ENCODE peak calls at places on chromosome 5, in ten cellular contexts. B is tibial nerve, G is testis, T is heart left ventricle, Q is transverse colon, J is H1, H is body of pancreas, E is IMR-90, I is sigmoid colon, W is stomach. F is an unnamed sample. For H3K4me1, the result is how much of the 10 kb centered on the place peaks cover.

GRCh38 chr5:19369048-19369447 is 619.0 kb downstream of the CDH18 start:
- DNase-seq in B (no peak), G (no peak), T (no peak), Q (no peak), J (no peak), H (no peak), E (no peak), I (no peak), W (no peak), F (no peak)

GRCh38 chr5:124888050-124888506 is 141.6 kb upstream of the ZNF608 start:
- DNase-seq in B (no peak), G (no peak), T (no peak), Q (no peak), J (no peak), H (peak), E (no peak), I (no peak), W (no peak), F (no peak)

GRCh38 chr5:112684737-112685136 is 52.9 kb upstream of the APC start:
- DNase-seq in B (no peak), G (no peak), T (peak), Q (no peak), J (no peak), H (no peak), E (peak), I (no peak), W (no peak), F (peak)

GRCh38 chr5:133293953-133294352 is 242.1 kb downstream of the HSPA4 start:
- DNase-seq in B (no peak), G (no peak), T (no peak), Q (no peak), J (no peak), H (no peak), E (no peak), I (no peak), W (no peak), F (no peak)

GRCh38 chr5:127038550-127038949 is 8.2 kb upstream of the MARCHF3 start:
- DNase-seq in B (no peak), G (no peak), T (no peak), Q (no peak), J (no peak), H (no peak), E (no peak), I (no peak), W (no peak), F (no peak)

GRCh38 chr5:102678267-102679058 is 76.6 kb upstream of the PAM start:
- DNase-seq in B (no peak), G (no peak), T (no peak), Q (no peak), J (no peak), H (no peak), E (peak), I (no peak), W (no peak), F (no peak)

GRCh38 chr5:39219433-39219832 is at the start of gene FYB1:
- DNase-seq in B (peak), G (no peak), T (peak), Q (no peak), J (no peak), H (peak), E (no peak), I (peak), W (no peak), F (no peak)

GRCh38 chr5:80799041-80799440 is 144.3 kb upstream of the DHFR start:
- DNase-seq in B (no peak), G (no peak), T (no peak), Q (no peak), J (no peak), H (no peak), E (no peak), I (no peak), W (no peak), F (no peak)

DNA sequence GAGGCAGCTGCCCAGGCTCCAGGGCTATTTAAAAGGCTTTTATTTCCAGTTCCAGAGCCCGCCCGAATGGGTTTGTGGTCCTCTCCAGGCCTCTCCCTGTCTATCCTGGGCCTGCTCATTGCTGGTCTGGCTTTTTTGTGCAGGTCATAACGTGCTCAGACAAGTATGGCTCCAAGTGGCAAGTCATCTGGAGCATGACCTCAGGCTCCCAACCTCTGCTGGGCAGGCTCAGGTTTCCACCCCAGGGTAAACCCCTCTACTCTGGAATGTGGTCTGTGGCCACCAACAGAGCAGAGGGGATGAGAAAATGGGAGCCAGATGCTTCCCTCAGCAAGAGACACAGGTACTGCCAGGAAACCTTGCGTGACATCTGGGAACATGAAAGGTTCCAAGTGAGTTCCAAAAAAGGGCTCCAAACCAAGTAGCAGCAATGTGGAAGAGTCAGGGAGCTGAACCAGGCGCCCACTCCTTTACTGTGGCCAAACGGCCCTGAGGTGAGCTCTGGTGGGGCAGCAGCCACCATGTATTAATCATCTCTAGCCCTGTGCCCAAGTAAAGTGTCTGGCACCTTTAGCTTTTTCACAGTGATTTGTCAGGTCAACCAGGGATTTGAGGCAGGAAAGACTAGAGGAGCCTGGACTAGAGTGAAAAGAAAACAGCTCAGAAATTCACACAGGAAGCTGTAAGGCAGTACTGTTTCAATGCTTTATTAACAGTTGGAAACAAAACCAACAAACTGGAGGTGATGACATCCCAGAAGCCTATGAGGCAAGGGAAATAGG is 25.6 kb downstream of the PCDHGC5 start:
- DNase-seq in B (peak), G (no peak), T (no peak), Q (no peak), J (peak), H (no peak), E (peak), I (no peak), W (no peak), F (no peak)
- TF ChIP-seq POLR2A in B (no peak), G (no peak), T (no peak), Q (no peak), J (peak), H (no peak), E (no peak), I (no peak), W (no peak), F (no peak)

DNA sequence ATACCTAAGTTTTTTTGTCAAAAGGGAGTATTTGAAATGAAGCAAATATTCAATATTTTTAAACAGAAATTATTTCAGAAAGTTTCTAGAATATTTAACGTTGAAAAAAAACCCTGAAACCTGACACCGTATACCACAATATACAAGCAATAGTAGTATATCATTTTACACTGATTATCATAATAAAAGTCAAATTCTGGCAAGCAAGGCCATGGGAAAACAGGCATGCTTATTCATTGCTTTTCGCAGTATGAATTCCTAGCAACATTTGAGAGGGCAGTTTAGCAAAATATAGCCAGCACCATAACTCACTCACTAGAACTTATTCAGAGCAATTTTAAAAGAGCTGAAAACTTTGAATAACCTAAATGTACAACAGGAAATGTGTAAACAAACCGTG is 46.1 kb downstream of the ERAP1 start:
- DNase-seq in B (no peak), G (no peak), T (no peak), Q (no peak), J (no peak), H (no peak), E (peak), I (no peak), W (no peak), F (no peak)
- H3K4me1 ChIP-seq in B (under half), G (under half), T (under half), Q (under half), J (under half), H (under half), E (under half), I (under half), W (under half), F (under half)

DNA sequence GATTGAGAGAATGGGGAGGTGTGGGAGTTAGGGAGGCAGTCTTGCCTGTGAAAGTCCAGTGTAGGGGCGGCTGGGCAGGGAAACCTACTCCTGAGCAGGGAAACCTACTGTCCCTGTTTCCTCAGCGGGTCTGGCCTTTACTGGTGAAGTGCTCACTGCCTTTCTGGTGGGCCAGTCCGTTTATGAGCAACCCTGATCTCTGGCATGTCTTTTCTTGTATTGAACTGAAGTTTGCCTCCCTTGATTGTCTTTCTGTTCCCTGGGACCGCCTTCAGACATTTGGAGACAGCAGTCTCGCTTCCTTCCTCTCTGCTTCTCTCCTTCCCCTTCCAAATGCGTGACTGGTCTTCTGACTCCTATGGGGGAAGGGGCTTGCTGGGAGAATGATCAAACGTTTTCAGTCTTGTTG is 2.9 kb downstream of the SNX18 start:
- DNase-seq in B (peak), G (peak), T (peak), Q (no peak), J (no peak), H (peak), E (peak), I (no peak), W (peak), F (no peak)
- TF ChIP-seq POLR2A in B (no peak), G (no peak), T (no peak), Q (no peak), J (no peak), H (peak), E (peak), I (no peak), W (no peak), F (no peak)

GRCh38 chr5:122408592-122409219 is 96.7 kb downstream of the SNCAIP start:
- DNase-seq in B (no peak), G (no peak), T (no peak), Q (no peak), J (no peak), H (no peak), E (no peak), I (no peak), W (no peak), F (no peak)

GRCh38 chr5:122413722-122414121 is 101.7 kb downstream of the SNCAIP start:
- DNase-seq in B (no peak), G (no peak), T (no peak), Q (no peak), J (no peak), H (no peak), E (no peak), I (no peak), W (no peak), F (no peak)

GRCh38 chr5:122415030-122415429 is 103.0 kb downstream of the SNCAIP start:
- DNase-seq in B (no peak), G (no peak), T (no peak), Q (no peak), J (no peak), H (no peak), E (no peak), I (no peak), W (no peak), F (no peak)

GRCh38 chr5:122415481-122416120 is 103.6 kb downstream of the SNCAIP start:
- DNase-seq in B (peak), G (peak), T (peak), Q (peak), J (peak), H (peak), E (peak), I (peak), W (peak), F (peak)

GRCh38 chr5:122412966-122413365 is 100.9 kb downstream of the SNCAIP start:
- DNase-seq in B (no peak), G (no peak), T (no peak), Q (no peak), J (no peak), H (no peak), E (no peak), I (no peak), W (no peak), F (no peak)
- H3K4me1 ChIP-seq in B (under half), G (under half), T (under half), Q (under half), J (under half), H (under half), E (under half), I (under half), W (under half), F (under half)

GRCh38 chr5:134582941-134583340 is 49.7 kb downstream of the SAR1B start:
- DNase-seq in B (no peak), G (no peak), T (no peak), Q (no peak), J (no peak), H (no peak), E (no peak), I (no peak), W (no peak), F (no peak)

GRCh38 chr5:134579284-134579771 is 53.3 kb downstream of the SAR1B start:
- DNase-seq in B (no peak), G (no peak), T (no peak), Q (no peak), J (no peak), H (no peak), E (no peak), I (peak), W (no peak), F (no peak)

GRCh38 chr5:134580001-134580460 is 52.6 kb downstream of the SAR1B start:
- DNase-seq in B (no peak), G (no peak), T (no peak), Q (no peak), J (no peak), H (no peak), E (no peak), I (peak), W (no peak), F (no peak)

GRCh38 chr5:134582281-134582680 is 50.3 kb downstream of the SAR1B start:
- DNase-seq in B (no peak), G (no peak), T (no peak), Q (no peak), J (no peak), H (no peak), E (no peak), I (peak), W (no peak), F (no peak)

GRCh38 chr5:134581241-134581981 is 51.2 kb downstream of the SAR1B start:
- DNase-seq in B (no peak), G (peak), T (no peak), Q (peak), J (no peak), H (no peak), E (no peak), I (peak), W (no peak), F (no peak)
- TF ChIP-seq POLR2A in B (no peak), G (no peak), T (no peak), Q (no peak), J (no peak), H (no peak), E (no peak), I (no peak), W (no peak), F (no peak)

DNA sequence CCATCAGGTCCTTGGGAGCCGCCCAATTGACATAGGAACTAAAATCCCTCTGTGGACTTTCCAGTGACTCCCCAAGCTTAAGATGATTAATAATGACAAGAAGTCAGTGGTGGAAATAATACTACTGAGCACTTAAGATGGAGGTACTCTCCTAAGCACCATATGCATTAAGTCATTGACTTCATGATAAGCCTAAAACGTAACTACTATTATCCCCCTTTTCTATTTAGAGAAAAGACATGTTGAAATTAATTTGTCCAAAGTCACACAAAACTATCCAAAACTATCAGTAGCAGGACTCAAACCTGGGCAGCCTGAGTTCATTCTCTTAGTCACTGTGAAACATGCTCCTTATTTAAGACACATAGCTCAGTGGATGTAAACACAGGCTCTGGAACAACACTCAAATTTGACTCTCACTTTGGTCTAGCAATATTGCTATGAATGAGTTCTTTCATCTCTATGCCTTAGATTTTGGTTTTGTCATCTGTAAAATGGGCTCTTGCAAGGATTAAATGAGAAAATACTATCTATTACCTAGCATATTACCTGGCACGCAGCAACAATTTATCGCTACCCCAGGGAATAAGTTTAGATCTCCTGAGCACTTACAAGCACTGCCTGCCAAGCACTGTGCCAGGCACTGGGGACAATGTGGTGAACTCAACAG is 9.5 kb downstream of the SPRY4 start:
- DNase-seq in B (no peak), G (no peak), T (no peak), Q (no peak), J (no peak), H (no peak), E (peak), I (no peak), W (no peak), F (no peak)
- H3K4me1 ChIP-seq in B (under half), G (under half), T (half or more), Q (under half), J (under half), H (under half), E (under half), I (under half), W (under half), F (under half)

GRCh38 chr5:34929720-34930526 is 564 bp downstream of the DNAJC21 start:
- DNase-seq in B (peak), G (peak), T (peak), Q (peak), J (peak), H (peak), E (peak), I (peak), W (peak), F (peak)
- TF ChIP-seq POLR2A in B (no peak), G (no peak), T (no peak), Q (peak), J (peak), H (peak), E (no peak), I (no peak), W (no peak), F (no peak)

GRCh38 chr5:10702911-10703491 is 58.0 kb downstream of the DAP start:
- DNase-seq in B (no peak), G (no peak), T (no peak), Q (no peak), J (no peak), H (peak), E (peak), I (no peak), W (no peak), F (no peak)

GRCh38 chr5:10699987-10700386 is 61.0 kb downstream of the DAP start:
- DNase-seq in B (no peak), G (no peak), T (no peak), Q (no peak), J (no peak), H (no peak), E (no peak), I (no peak), W (no peak), F (no peak)

GRCh38 chr5:10700516-10700915 is 60.5 kb downstream of the DAP start:
- DNase-seq in B (no peak), G (no peak), T (no peak), Q (no peak), J (no peak), H (no peak), E (no peak), I (no peak), W (no peak), F (no peak)

GRCh38 chr5:10702040-10702629 is 58.9 kb downstream of the DAP start:
- DNase-seq in B (no peak), G (no peak), T (no peak), Q (no peak), J (no peak), H (peak), E (peak), I (no peak), W (peak), F (no peak)

DNA sequence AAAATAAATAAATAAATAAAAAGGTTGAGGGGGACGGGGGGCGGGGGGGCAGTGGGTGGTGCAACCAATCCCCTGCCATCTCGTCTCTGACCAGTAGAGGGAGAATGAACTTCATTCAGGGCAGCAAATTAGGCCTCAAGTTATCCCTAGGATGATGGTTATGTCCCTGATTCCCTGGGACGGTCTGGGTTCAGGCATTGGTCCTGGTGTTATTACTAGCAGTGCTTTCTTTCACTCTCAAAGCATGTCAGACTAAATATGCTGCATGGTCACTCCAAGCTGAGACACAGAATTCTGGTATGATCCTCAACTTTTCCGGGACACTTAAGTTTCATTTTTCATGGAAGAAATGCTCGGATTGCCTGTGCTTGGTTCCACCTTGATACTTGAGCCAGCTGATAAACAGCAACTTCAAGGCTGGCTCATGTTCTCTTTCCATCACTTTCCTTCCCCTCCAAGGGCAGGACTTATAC is 59.4 kb downstream of the DAP start:
- DNase-seq in B (peak), G (peak), T (no peak), Q (no peak), J (no peak), H (peak), E (peak), I (no peak), W (no peak), F (peak)
- H3K4me1 ChIP-seq in B (under half), G (under half), T (under half), Q (under half), J (under half), H (half or more), E (under half), I (under half), W (under half), F (under half)

DNA sequence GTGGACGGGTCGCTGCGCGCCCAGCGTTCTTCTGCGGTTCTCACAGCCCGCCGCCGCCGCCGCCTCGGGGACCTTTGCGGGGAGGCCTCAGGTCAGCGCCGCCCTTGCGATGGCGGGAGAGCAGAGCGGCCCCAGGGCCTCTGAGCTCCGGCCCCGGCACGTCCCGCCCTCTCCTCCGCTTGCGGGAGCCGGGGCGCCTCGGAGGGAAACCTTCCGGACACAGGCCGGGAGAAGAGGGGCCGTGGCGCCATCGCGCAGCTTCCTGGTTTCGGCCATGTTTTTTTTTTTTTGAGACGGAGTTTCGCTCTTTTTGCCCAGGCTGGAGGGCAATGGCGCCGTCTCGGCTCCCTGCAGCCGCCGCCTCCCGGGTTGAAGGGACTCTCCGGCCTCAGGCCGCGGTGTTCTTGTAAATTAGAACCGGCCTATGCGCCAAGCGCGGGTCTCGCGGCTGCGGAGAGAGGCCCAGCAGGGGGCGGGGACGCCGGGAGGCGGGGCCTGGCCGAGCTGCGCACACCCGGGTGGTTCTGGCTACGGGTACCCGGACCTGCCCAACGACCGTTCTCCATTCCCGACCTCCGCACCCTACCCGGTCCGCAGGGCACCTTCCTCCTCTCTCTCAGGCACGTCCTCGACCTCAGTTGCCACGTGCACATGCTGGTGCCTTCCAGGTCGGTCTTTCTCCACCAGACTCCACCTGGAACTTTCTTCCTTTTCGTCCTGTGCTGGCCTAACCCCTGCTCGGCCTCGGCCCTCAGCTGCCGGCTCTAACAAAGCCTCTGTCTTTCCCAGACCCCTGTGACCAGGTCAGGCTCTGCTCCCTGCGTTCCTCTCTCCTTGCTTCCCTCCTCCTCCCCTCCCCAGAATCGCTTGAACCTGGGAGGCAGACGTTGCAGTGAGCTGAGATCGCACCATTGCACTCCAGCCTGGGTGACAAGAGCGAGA is 28.8 kb upstream of the MGAT1 start:
- DNase-seq in B (peak), G (peak), T (peak), Q (peak), J (no peak), H (peak), E (peak), I (peak), W (peak), F (peak)
- TF ChIP-seq POLR2A in B (peak), G (peak), T (peak), Q (peak), J (peak), H (peak), E (no peak), I (peak), W (no peak), F (peak)